ENCODE peak calls at places on chromosomes 13 and 19, in ten cellular contexts. F is body of pancreas; R is T-helper 2 cell; E is RPMI8226; L is coronary artery; J is CD4-positive, CD25-positive, alpha-beta regulatory T cell; D is transverse colon; T is stimulated activated CD4-positive, alpha-beta T cell treated with anti-CD3 and anti-CD28 coated beads, TNF-alpha, amount 100 ng/mL, for 48 hours; Q is gastrocnemius medialis; I is GM12865. S is an unnamed sample.

GRCh38 chr13:47178090-47178950 is 281.5 kb upstream of the HTR2A start:
- DNase-seq in F (no peak), R (no peak), E (no peak), L (no peak), J (no peak), D (no peak), T (no peak), Q (no peak), I (no peak), S (no peak)

GRCh38 chr13:20369886-20370361 is 137.8 kb upstream of the GJB6 start:
- DNase-seq in F (no peak), R (peak; percentile 92), E (no peak), L (no peak), J (no peak), D (no peak), T (no peak), Q (no peak), I (peak; percentile 86), S (no peak)

GRCh38 chr19:34904846-34905527 is 21.7 kb upstream of the ZNF30 start:
- DNase-seq in F (no peak), R (no peak), E (no peak), L (no peak), J (no peak), D (no peak), T (no peak), Q (no peak), I (no peak), S (no peak)

GRCh38 chr13:92963029-92963428 is 263.6 kb upstream of the GPC6 start:
- DNase-seq in F (no peak), R (no peak), E (no peak), L (no peak), J (no peak), D (no peak), T (no peak), Q (no peak), I (no peak), S (no peak)

GRCh38 chr19:38729653-38730469 is 14.4 kb downstream of the CAPN12 start:
- DNase-seq in F (peak; percentile 78), R (peak; percentile 76), E (peak; percentile 62), L (no peak), J (peak; percentile 55), D (peak; percentile 80), T (peak; percentile 82), Q (peak; percentile 58), I (peak; percentile 78), S (peak; percentile 75)

GRCh38 chr19:54338521-54338920 is 441 bp downstream of the LILRA4 start:
- DNase-seq in F (no peak), R (no peak), E (no peak), L (peak; percentile 55), J (no peak), D (no peak), T (no peak), Q (no peak), I (no peak), S (no peak)

GRCh38 chr13:92721610-92722009 is 505.0 kb upstream of the GPC6 start:
- DNase-seq in F (no peak), R (no peak), E (no peak), L (no peak), J (no peak), D (no peak), T (no peak), Q (no peak), I (no peak), S (no peak)

GRCh38 chr19:13905634-13906524 is at the start of the genes BRME1 and CC2D1A:
- DNase-seq in F (peak; percentile 97), R (peak; percentile 95), E (peak; percentile 95), L (peak; percentile 91), J (peak; percentile 92), D (peak; percentile 96), T (peak; percentile 97), Q (peak; percentile 88), I (peak; percentile 96), S (peak; percentile 99)

GRCh38 chr13:100694722-100695644 is 20.4 kb upstream of the TMTC4 start:
- DNase-seq in F (peak; percentile 60), R (no peak), E (peak; percentile 44), L (no peak), J (no peak), D (peak; percentile 31), T (no peak), Q (no peak), I (no peak), S (peak; percentile 38)

GRCh38 chr19:38265213-38265861 is 964 bp downstream of the SPINT2 start:
- DNase-seq in F (peak; percentile 69), R (peak; percentile 72), E (peak; percentile 46), L (no peak), J (no peak), D (peak; percentile 63), T (no peak), Q (no peak), I (no peak), S (peak; percentile 48)

S was measured in germinal center.